ENCODE peak calls at places on chromosome 5, in five cellular contexts. M, I, V, S and X are unnamed samples.

GRCh38 chr5:115079934-115080623 is 89.6 kb downstream of the TRIM36 start:
- DNase-seq in M (no peak), I (no peak), V (no peak), S (no peak), X (no peak)

GRCh38 chr5:172701336-172702061 is 60.4 kb downstream of the NEURL1B start:
- DNase-seq in M (no peak), I (no peak), V (no peak), S (no peak), X (no peak)

GRCh38 chr5:156326718-156327259 is at the start of gene SGCD:
- DNase-seq in M (no peak), I (peak; percentile 90), V (no peak), S (no peak), X (peak; percentile 9)

GRCh38 chr5:136053336-136054121 is 24.7 kb downstream of the TGFBI start:
- DNase-seq in M (no peak), I (peak; percentile 97), V (peak; percentile 67), S (no peak), X (peak; percentile 96)

GRCh38 chr5:120466337-120467006 is 2.4 kb downstream of the PRR16 start:
- DNase-seq in M (no peak), I (peak; percentile 14), V (no peak), S (no peak), X (peak; percentile 33)

GRCh38 chr5:39730011-39730410 is 305.2 kb upstream of the DAB2 start:
- DNase-seq in M (no peak), I (no peak), V (peak; percentile 21), S (no peak), X (no peak)

GRCh38 chr5:150034677-150035076 is 34.1 kb downstream of the HMGXB3 start:
- DNase-seq in M (no peak), I (peak; percentile 90), V (no peak), S (no peak), X (peak; percentile 47)

GRCh38 chr5:44546283-44546682 is 157.1 kb upstream of the FGF10 start:
- DNase-seq in M (no peak), I (peak; percentile 68), V (peak; percentile 37), S (no peak), X (peak; percentile 76)

GRCh38 chr5:178467261-178468195 is 122.7 kb downstream of the COL23A1 start:
- DNase-seq in M (no peak), I (peak; percentile 32), V (no peak), S (no peak), X (peak; percentile 52)

DNA sequence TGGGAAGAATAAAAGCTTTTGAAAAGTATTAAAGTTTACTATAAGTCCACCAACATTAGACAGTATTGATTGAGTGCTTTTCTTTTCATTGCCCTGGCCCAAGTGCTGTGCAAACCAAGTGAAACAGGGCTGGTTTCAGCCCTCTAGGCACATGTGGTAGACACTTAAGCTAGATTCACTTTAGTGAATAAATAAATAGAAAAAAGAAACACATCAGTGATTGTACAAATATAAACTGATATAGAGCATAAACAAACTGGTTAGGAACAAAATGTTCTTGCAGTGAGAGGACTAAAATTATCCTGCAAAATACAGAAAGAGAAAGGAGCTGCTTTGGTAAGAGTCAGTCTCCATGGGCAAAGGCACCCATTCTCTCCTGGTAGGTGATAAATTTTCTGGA is 29.7 kb downstream of the ACTBL2 start:
- DNase-seq in M (no peak), I (no peak), V (no peak), S (no peak), X (peak; percentile 47)
- H4K91ac ChIP-seq in M (no peak overlapping the region), I (peak overlapping the region; percentile 62), V (no peak overlapping the region), S (no peak overlapping the region), X (no peak overlapping the region)

DNA sequence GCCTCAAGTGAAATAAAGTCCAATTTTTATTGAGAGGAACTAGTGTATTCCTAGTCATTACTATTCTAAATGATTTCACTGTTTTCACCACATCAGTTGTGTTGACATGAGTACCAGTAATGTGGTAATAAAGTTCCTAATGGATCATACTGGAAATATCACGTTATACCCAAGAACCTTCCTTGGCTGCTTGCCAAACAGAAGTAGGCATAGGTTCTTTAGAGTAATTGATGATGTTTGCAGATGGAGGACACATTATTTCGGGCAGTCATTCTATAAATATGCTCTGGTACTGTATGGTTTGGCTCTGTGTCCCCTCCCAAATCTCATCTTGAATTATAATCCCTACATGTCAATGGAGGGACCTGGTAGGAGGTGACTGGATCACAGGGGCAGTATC is 15.1 kb downstream of the SNCAIP start:
- DNase-seq in M (no peak), I (no peak), V (no peak), S (no peak), X (no peak)
- H3K4me3 ChIP-seq in M (no peak overlapping the region), I (no peak overlapping the region), V (no peak overlapping the region), S (no peak overlapping the region), X (no peak overlapping the region)

DNA sequence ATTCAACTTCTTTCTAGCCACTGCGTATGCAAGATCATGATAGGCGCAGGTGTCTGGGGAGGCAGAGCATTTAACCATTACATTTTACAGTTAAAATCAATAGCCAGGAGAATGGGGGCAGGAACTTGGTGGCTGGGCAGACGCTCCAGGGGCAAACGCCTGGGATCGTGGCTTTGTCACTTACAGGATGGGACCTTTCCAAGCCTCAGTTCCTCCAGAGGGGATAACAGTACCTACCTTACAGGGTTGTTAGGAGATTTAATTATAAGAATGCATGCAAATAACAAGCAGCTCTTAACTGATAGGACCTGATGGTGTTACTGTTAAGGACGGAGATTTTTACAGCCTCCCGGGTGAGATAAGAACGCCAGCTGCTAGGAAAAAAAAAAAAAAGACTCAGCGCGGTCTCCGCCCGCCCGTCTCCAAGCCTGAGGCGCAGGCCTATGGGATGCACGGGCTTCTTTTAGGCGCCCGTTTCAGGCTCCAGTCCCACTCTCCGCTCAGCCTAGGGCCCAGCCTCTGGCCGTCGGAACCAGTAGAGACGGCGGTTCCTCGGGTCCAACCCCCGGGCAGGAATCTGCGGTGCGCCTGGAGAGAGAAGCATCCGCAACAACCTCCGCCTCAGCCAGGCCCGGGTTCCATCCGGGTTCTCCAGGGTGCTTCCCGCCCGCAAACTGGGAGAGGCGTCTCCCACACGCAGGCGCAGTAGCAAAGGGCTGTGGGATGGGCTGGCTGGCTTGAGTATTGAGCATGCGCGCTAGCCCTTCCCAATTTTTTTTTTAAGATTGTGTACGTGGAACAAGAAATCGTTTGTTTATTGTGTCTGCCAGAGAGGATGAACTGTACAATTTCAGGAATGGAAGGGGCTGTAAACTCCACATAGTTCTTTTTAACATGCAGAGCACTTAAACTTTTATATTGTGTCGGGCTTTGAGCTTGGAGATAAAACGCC is at the start of gene FAM200C:
- DNase-seq in M (peak; percentile 88), I (peak; percentile 94), V (peak; percentile 95), S (peak; percentile 60), X (peak; percentile 96)
- H3K4ac ChIP-seq in M (no peak within 1 kb of the TSS), I (peak within 1 kb of the TSS; percentile 98), V (peak within 1 kb of the TSS; percentile 84), S (no peak within 1 kb of the TSS), X (peak within 1 kb of the TSS; percentile 90)

DNA sequence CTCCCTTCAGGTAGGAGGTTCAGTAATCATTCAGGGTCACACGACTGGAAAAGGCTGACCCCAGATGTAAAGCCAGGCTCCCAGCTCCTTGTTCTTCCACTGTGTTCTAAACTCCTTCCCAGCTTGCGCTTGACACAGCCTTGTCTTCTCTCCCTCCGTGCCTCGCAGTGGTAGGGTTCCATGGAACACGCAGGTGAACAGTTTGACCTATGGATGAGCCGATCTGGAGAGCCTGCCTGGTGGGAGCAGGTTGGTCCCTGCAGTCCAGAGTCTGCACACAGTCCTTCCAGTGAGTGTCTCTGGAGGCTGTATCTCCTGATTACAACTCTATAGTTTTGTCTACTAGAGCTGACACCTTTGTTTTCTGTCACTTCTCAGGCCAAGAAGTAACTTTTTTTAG is 85.9 kb downstream of the IQGAP2 start:
- DNase-seq in M (no peak), I (no peak), V (no peak), S (no peak), X (no peak)
- H4K91ac ChIP-seq in M (no peak overlapping the region), I (no peak overlapping the region), V (no peak overlapping the region), S (peak overlapping the region; percentile 62), X (peak overlapping the region; percentile 47)

DNA sequence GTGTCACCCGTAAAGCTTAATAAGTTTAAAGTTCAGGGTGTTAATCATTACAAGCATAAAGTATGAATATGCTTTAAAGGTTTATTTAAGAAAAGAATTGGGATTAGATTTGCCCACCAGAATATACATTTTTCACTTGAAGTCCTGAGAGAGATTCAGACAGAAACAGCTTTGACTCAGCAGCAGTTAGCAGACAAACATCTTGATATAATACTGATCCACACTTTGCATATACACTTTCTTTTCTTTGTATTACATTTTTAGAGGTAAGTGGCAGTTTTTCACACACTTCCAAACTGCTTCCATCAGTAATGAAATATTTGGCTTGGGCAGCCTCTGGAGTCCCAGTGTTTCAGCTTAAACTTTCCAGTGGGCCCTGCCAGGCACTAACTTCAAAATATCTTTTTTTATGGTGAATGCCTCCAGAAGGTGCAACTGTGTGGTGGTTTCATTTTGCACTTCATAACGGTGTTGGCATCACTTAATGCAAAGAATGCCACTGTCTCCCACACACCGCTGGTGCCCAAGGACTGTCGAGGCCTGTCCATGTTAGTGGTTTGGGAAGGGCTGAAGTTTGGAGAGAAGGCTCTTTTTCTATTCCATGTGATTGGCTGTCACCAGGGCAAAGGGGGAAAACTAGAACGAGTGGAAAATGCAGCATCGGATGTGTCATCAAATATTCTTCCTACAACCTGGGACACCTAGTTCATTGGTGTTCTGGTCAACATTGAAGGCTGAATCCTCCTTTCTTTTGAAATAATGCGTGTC is 53.0 kb downstream of the PIK3R1 start:
- DNase-seq in M (no peak), I (no peak), V (no peak), S (no peak), X (no peak)
- H3K4me3 ChIP-seq in M (no peak overlapping the region), I (no peak overlapping the region), V (no peak overlapping the region), S (no peak overlapping the region), X (no peak overlapping the region)

DNA sequence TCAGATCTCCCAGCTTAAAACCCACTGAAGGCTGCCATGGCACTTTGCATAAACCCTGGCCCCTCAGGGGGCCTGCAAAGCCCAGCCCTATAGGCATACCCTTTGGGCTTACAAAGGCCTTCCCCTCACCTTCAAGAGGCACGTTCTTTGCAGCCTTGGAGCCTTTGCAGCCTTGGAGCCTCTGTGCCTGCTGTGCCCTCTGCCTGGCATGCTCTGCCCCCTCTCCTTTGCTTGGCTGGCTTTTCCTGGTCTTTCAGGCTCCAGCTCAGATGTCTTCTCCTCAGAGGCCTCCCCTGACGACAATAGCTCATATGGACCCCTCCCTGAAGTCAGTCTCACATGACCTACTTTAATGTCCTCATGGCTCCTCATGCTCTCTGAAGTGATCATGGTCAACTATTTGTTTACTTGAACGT is 60.3 kb downstream of the CXXC5 start:
- DNase-seq in M (no peak), I (no peak), V (no peak), S (no peak), X (no peak)
- H3K4ac ChIP-seq in M (no peak overlapping the region), I (no peak overlapping the region), V (peak overlapping the region; percentile 94), S (peak overlapping the region; percentile 2), X (peak overlapping the region; percentile 57)